ENCODE peak calls at places on chromosome 13, in seven cellular contexts. X is fibroblast of the aortic adventitia, K is bronchial epithelial cell, C is thoracic aorta, B is GM12865, R is cardiac muscle cell, M is brain microvascular endothelial cell. Y is an unnamed sample.

GRCh38 chr13:50129923-50130685 is 114.9 kb downstream of the KCNRG start:
- DNase-seq in M (no peak), B (peak), C (no peak), R (peak), K (no peak), X (peak), Y (no peak)

GRCh38 chr13:85582890-85583289 is 216.3 kb downstream of the SLITRK6 start:
- DNase-seq in C (no peak), M (no peak), B (no peak), K (peak), R (no peak), X (no peak), Y (no peak)

GRCh38 chr13:46553886-46554855 is 1.2 kb downstream of the LRCH1 start:
- DNase-seq in M (peak), C (peak), K (peak), B (peak), X (peak), R (peak), Y (no peak)

GRCh38 chr13:109783815-109784589 is 2.4 kb downstream of the IRS2 start:
- DNase-seq in B (no peak), M (no peak), X (no peak), R (no peak), K (no peak), C (no peak), Y (no peak)

GRCh38 chr13:33069365-33069764 is 53.1 kb downstream of the KL start:
- DNase-seq in R (no peak), B (peak), X (no peak), K (no peak), M (no peak), C (no peak), Y (no peak)

GRCh38 chr13:39881887-39882286 is 226.4 kb downstream of the COG6 start:
- DNase-seq in R (no peak), K (peak), M (no peak), C (no peak), B (no peak), X (peak), Y (peak)

GRCh38 chr13:111286162-111286561 is 34.3 kb upstream of the TEX29 start:
- DNase-seq in B (no peak), K (no peak), C (no peak), R (no peak), X (no peak), M (no peak), Y (no peak)

GRCh38 chr13:20188649-20189553 is 3.8 kb downstream of the GJB2 start:
- DNase-seq in K (no peak), X (no peak), B (peak), M (no peak), C (no peak), R (no peak), Y (no peak)

GRCh38 chr13:101332583-101332982 is 83.7 kb downstream of the NALCN start:
- DNase-seq in C (no peak), X (no peak), M (no peak), K (no peak), R (no peak), B (no peak), Y (no peak)

GRCh38 chr13:94217370-94217769 is 262.1 kb downstream of the DCT start:
- DNase-seq in K (no peak), X (no peak), R (no peak), M (peak), C (no peak), B (no peak), Y (no peak)

GRCh38 chr13:51785592-51786424 is 18.2 kb downstream of the DHRS12 start:
- DNase-seq in X (peak), C (no peak), K (no peak), B (no peak), M (no peak), R (peak), Y (no peak)

GRCh38 chr13:53004605-53005004 is 24.0 kb upstream of the OLFM4 start:
- DNase-seq in C (no peak), R (no peak), B (no peak), K (no peak), X (no peak), M (no peak), Y (no peak)

GRCh38 chr13:99276706-99277105 is 18.5 kb upstream of the GPR18 start:
- DNase-seq in R (no peak), C (no peak), M (no peak), B (no peak), K (no peak), X (no peak), Y (no peak)
- TF ChIP-seq CTCF in R (no peak), C (no peak), M (peak), B (no peak), K (no peak), X (peak), Y (no peak)

GRCh38 chr13:73059460-73060250 is 850 bp downstream of the KLF5 start:
- DNase-seq in B (peak), K (no peak), R (no peak), X (no peak), M (no peak), C (no peak), Y (no peak)

GRCh38 chr13:73056054-73056962 is 2.5 kb upstream of the KLF5 start:
- DNase-seq in K (peak), C (no peak), X (peak), R (peak), B (no peak), M (peak), Y (peak)

GRCh38 chr13:73058741-73059459 is at the start of gene KLF5:
- DNase-seq in X (peak), C (peak), K (peak), R (peak), B (peak), M (peak), Y (peak)

GRCh38 chr13:73057284-73058025 is 1.4 kb upstream of the KLF5 start:
- DNase-seq in B (no peak), R (no peak), X (no peak), C (no peak), M (no peak), K (peak), Y (no peak)

DNA sequence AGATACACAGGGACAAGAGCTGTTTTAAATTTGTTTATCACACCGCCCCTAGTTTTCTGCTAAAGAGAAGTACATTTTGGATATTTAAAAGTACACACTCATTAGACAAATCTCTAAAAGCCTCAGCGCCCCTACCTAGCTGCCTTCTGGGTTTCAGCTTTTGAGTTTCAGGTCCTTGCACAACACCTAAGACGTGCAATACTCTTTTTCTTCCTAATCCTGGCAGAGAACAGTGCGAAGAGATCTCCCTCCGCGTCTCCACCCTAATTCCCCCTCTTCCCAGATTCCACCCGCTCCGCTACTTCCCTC is 419 bp upstream of the KLF5 start:
- DNase-seq in K (no peak), C (no peak), X (no peak), B (no peak), R (no peak), M (no peak), Y (no peak)
- H3K4me3 ChIP-seq in K (peak), C (peak), X (peak), B (peak), R (peak), M (peak), Y (peak)

GRCh38 chr13:30892966-30893365 is 13.1 kb upstream of the MEDAG start:
- DNase-seq in X (peak), M (peak), C (no peak), B (peak), K (no peak), R (peak), Y (no peak)
- TF ChIP-seq CTCF in X (peak), M (peak), C (peak), B (peak), K (peak), R (peak), Y (peak)

DNA sequence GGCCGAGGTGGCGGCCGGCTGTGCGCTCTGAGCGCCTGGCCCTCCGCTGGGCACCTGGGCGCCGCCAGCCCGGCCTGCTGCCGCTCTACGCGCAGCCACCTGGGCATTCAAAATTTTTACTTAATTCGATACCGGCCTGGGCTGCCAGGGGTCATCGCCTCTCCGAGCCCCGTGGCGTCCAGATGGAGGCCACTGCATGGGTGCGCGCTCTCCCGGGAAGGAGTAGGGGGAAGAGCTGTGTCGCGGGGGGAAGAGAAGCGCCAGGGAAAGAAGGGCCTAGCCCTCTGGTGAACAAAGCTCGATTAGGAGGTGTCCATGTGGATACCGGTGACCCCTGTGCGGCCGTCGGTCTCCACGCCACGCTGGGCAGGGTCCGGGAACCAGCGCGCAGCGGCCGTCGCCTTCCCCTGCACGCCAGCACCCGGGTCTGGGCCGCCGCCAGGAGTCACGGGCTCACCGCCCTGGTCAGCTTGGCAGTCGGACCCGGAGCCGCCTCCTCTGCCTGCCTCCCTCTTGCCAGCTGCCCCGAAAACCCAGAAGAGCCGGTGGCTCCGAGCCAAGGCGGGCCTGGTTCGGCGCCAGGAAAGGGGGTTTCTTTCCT is 725 bp downstream of the BIVM start:
- DNase-seq in C (no peak), X (peak), K (no peak), B (peak), R (no peak), M (peak), Y (no peak)
- H3K4me3 ChIP-seq in C (peak), X (peak), K (peak), B (peak), R (peak), M (peak), Y (peak)

GRCh38 chr13:23598371-23598770 is 28.2 kb downstream of the TNFRSF19 start:
- DNase-seq in K (no peak), R (no peak), X (no peak), B (no peak), C (no peak), M (no peak), Y (no peak)

GRCh38 chr13:23599083-23599925 is 29.1 kb downstream of the TNFRSF19 start:
- DNase-seq in C (no peak), X (no peak), M (no peak), R (no peak), K (peak), B (no peak), Y (no peak)

GRCh38 chr13:23600100-23600499 is 29.9 kb downstream of the TNFRSF19 start:
- DNase-seq in B (no peak), M (no peak), C (no peak), K (no peak), R (no peak), X (no peak), Y (no peak)

GRCh38 chr13:23600534-23600933 is 30.3 kb downstream of the TNFRSF19 start:
- DNase-seq in C (no peak), B (no peak), K (peak), M (no peak), R (no peak), X (no peak), Y (no peak)
- TF ChIP-seq CTCF in C (no peak), B (no peak), K (no peak), M (no peak), R (no peak), X (no peak), Y (no peak)

GRCh38 chr13:102774210-102774560 is 599 bp upstream of the TEX30 start:
- DNase-seq in R (no peak), X (no peak), M (no peak), B (no peak), C (no peak), K (no peak), Y (no peak)
- H3K4me3 ChIP-seq in R (no peak), X (peak), M (peak), B (peak), C (peak), K (peak), Y (peak)

DNA sequence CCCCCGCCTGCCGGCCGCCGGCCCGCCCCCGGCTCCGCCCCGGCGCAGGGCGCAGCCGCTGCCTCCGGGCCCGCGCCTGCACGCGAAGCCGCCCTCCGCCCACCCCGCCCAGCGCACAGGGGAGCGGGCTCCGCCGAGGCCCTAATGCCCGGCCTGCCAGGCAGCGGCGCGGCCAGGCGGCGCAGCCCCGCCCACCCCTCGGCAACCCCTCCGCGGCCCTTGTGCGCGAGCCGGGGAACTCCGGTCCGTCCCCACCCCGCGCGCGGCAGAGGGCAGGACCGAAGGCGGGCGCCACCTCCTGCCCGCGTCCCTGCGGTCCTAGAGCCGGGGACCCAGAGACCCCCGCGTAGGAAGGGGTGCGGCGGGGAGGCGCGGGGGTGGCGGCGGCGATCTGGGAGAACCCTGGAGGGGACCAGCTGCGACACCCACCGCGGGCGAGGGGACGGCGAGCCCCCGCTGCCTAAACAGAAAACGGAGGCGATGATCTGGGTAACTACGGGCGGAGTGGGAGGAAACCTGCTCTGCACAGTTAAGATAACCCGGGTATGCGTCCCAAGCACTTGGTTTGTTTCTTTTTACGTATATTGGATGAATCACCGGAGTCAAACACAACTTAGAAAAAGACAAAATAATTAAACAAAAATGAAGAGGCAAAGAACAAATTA is 351 bp upstream of the USP12 start:
- DNase-seq in X (peak), K (peak), M (peak), C (peak), R (peak), B (peak), Y (peak)
- TF ChIP-seq CTCF in X (no peak), K (peak), M (no peak), C (no peak), R (no peak), B (peak), Y (no peak)